ENCODE peak calls at places on chromosomes 13 and 19, in five cellular contexts. F is stomach, G is HCT116, N is tibial artery, S is body of pancreas. P is an unnamed sample. For H3K4me1, the result is how much of the 10 kb centered on the place peaks cover.

GRCh38 chr13:114128624-114129522 is 3.5 kb downstream of the RASA3 start:
- DNase-seq in G (peak), N (peak), S (peak), F (peak), P (peak)

GRCh38 chr19:40279761-40280607 is 5.2 kb downstream of the AKT2 start:
- DNase-seq in G (no peak), N (no peak), F (no peak), S (no peak), P (peak)

GRCh38 chr13:48156466-48156865 is 61.6 kb upstream of the MED4 start:
- DNase-seq in F (peak), G (peak), S (no peak), N (no peak), P (no peak)

GRCh38 chr19:37790244-37790925 is 11.0 kb upstream of the ZNF573 start:
- DNase-seq in F (no peak), N (no peak), G (no peak), S (no peak), P (no peak)

GRCh38 chr13:93183302-93183701 is 43.3 kb upstream of the GPC6 start:
- DNase-seq in N (no peak), F (no peak), G (no peak), S (no peak), P (no peak)

GRCh38 chr19:54073829-54074228 is 7.3 kb downstream of the TARM1 start:
- DNase-seq in S (no peak), N (peak), F (no peak), G (no peak), P (no peak)

GRCh38 chr13:50129065-50129922 is 114.0 kb downstream of the KCNRG start:
- DNase-seq in N (peak), S (no peak), G (no peak), F (no peak), P (no peak)

GRCh38 chr13:24180743-24181384 is 20.3 kb downstream of the SPATA13 start:
- DNase-seq in F (no peak), N (no peak), S (no peak), G (no peak), P (no peak)

GRCh38 chr13:113933901-113934300 is 40.0 kb downstream of the C13orf46 start:
- DNase-seq in S (no peak), N (peak), G (no peak), F (no peak), P (peak)

GRCh38 chr13:44335463-44335862 is 38.2 kb upstream of the SERP2 start:
- DNase-seq in N (no peak), S (no peak), F (no peak), G (no peak), P (no peak)

DNA sequence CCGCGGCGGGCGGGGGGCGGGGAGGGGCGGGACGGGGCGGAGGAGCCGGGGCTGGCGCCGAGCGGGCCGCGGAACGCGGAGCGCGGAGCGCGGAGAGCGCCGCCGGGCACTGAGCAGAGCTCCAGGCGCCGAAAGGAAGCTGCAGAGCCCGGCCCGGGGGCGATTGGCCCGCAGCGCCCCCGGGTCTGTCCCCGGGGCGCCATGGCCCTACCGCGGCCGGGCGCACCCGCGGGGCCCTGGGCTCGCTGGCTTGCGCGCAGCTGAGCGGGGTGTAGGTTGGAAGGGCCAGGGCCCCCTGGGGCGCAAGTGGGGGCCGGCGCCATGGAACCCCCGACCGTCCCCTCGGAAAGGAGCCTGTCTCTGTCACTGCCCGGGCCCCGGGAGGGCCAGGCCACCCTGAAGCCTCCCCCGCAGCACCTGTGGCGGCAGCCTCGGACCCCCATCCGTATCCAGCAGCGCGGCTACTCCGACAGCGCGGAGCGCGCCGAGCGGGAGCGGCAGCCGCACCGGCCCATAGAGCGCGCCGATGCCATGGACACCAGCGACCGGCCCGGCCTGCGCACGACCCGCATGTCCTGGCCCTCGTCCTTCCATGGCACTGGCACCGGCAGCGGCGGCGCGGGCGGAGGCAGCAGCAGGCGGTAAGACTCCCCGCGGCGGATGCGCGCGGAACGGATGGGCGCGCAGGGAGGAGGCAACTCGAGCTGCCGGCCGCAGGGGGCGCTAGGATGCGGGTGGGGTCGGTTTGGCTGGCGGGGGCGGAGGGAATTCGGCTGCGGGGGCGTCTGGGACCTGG is at the start of gene PDE4A:
- DNase-seq in S (no peak), G (no peak), N (no peak), F (no peak), P (no peak)
- H3K4me1 ChIP-seq in S (half or more), G (under half), N (half or more), F (half or more), P (under half)

GRCh38 chr19:34232566-34233481 is 21.5 kb upstream of the GARRE1 start:
- DNase-seq in S (peak), N (peak), G (peak), F (no peak), P (peak)
- H3K4me1 ChIP-seq in S (under half), N (under half), G (under half), F (under half), P (under half)

DNA sequence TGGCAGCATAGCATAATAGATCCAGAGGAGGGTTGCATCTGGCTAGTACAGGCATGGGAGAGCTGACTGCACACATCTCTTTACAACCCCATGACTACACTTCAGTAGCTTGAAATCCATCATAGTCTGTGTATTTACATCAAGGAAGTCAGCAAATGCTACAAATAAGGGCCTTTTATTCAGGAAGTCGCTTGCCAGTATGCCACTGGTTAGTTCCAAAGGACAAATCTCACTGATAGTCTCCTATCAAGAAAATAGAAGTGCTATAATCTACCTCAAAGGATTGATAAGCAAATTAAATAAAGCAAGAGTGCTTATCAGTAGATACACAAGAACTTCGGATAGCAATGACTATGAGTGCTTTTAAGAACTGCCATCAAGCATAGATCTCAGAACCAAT is 112.7 kb downstream of the KLF12 start:
- DNase-seq in S (no peak), F (no peak), N (no peak), G (no peak), P (no peak)
- H3K4me1 ChIP-seq in S (under half), F (under half), N (under half), G (under half), P (under half)

GRCh38 chr13:40622761-40623160 is 43.7 kb downstream of the FOXO1 start:
- DNase-seq in S (no peak), F (no peak), N (no peak), G (no peak), P (no peak)
- H3K4me1 ChIP-seq in S (half or more), F (under half), N (under half), G (under half), P (under half)

DNA sequence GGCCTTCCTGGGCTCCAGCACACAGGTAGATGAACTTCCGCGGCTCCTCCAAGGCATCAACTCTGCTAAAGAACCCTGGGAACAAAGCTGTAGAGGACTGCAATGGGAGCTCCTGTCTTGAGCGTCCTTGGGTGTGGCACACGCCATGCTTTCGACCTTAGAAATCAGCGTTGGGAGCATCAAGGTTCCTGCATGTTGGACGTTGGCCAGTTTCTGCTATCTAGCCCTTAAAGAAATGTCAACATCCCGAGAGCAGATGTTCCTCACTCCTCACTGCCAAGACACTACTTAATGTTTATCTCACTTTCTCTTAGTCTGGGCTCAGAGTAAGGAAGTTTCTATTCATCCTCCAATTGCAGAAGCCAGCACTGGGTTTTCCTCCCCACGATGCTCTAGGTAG is 70.6 kb upstream of the MEDAG start:
- DNase-seq in N (no peak), S (no peak), G (no peak), F (no peak), P (no peak)
- H3K4me1 ChIP-seq in N (under half), S (under half), G (under half), F (under half), P (under half)

GRCh38 chr13:46698015-46698414 is 98.9 kb downstream of the ESD start:
- DNase-seq in G (no peak), F (peak), S (peak), N (peak), P (peak)

GRCh38 chr13:46698910-46699460 is 98.0 kb downstream of the ESD start:
- DNase-seq in N (no peak), F (no peak), G (no peak), S (no peak), P (no peak)
- H3K4me1 ChIP-seq in N (under half), F (under half), G (under half), S (under half), P (under half)

DNA sequence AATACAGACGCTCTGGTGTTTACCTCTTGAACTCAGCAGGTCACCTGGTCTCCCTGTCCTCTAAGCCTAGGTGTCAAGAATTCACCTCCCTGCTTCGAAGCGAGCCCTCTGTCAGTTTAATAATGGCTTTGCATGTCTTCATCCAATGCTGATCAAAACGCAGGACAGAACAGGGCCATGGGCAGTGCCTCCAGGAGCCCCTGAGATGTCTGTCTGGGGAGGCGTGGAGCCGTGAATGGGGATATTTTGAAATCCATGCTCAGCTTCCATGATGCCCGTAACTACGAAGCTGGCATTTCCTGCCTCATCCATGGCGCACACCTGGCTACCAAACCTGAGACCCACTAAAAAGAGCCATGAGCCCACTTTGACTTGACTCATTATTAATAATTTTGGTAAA is 113.7 kb downstream of the RAB20 start:
- DNase-seq in N (peak), G (no peak), F (no peak), S (no peak), P (no peak)
- H3K4me1 ChIP-seq in N (under half), G (under half), F (under half), S (under half), P (under half)

GRCh38 chr13:100808330-100808729 is 133.7 kb upstream of the TMTC4 start:
- DNase-seq in F (no peak), G (no peak), S (no peak), N (no peak), P (no peak)
- H3K4me1 ChIP-seq in F (under half), G (under half), S (under half), N (under half), P (under half)

GRCh38 chr13:98889419-98890079 is 88.3 kb downstream of the DOCK9 start:
- DNase-seq in F (no peak), G (no peak), N (no peak), S (no peak), P (no peak)
- H3K4me1 ChIP-seq in F (under half), G (under half), N (under half), S (under half), P (under half)

P was measured in aorta.